ENCODE peak calls at places on chromosomes 11 and 22, in nine cellular contexts. U is GM03348; V is AG10803; S is stimulated activated CD8-positive, alpha-beta memory T cell treated with anti-CD3 and anti-CD28 coated beads, Interleukin-4, amount 100 ng/mL, for 1 hour; C is stimulated activated CD4-positive, alpha-beta T cell treated with anti-CD3 and anti-CD28 coated beads, Interleukin-4, amount 100 ng/mL, for 24 hours; X is effector CD4-positive, alpha-beta T cell; D is GM12864; N is AG09309; J is GOT3. L is an unnamed sample.

GRCh38 chr11:93477684-93478234 is 65.4 kb downstream of the SMCO4 start:
- DNase-seq in U (no peak), V (no peak), S (no peak), X (no peak), D (no peak), C (no peak), J (no peak), N (no peak), L (peak)

GRCh38 chr11:92141725-92142124 is 82.9 kb upstream of the FAT3 start:
- DNase-seq in V (no peak), D (no peak), N (no peak), U (no peak), S (no peak), C (no peak), X (no peak), J (no peak), L (no peak)

GRCh38 chr11:71146846-71147245 is 105.5 kb downstream of the SHANK2 start:
- DNase-seq in J (no peak), X (no peak), D (no peak), C (no peak), V (no peak), S (no peak), N (no peak), U (no peak), L (no peak)

GRCh38 chr11:44785856-44786606 is 59.3 kb downstream of the TSPAN18 start:
- DNase-seq in V (no peak), N (no peak), J (no peak), C (no peak), U (no peak), D (no peak), X (no peak), S (no peak), L (no peak)

GRCh38 chr22:28963362-28963761 is 80.0 kb downstream of the ZNRF3 start:
- DNase-seq in U (no peak), J (no peak), S (no peak), X (no peak), C (no peak), V (no peak), D (no peak), N (no peak), L (no peak)

GRCh38 chr11:68411501-68411991 is 49.0 kb upstream of the PPP6R3 start:
- DNase-seq in X (no peak), C (no peak), U (no peak), S (no peak), J (no peak), D (no peak), N (no peak), V (no peak), L (no peak)

GRCh38 chr11:43983221-43983795 is 40.9 kb downstream of the C11orf96 start:
- DNase-seq in C (no peak), U (no peak), D (no peak), J (no peak), X (no peak), S (no peak), V (no peak), N (no peak), L (no peak)

GRCh38 chr11:420911-421321 is 6.1 kb upstream of the SIGIRR start:
- DNase-seq in S (no peak), X (no peak), C (peak), U (no peak), J (no peak), N (no peak), D (no peak), V (no peak), L (no peak)

GRCh38 chr22:22460635-22461034 is 47.9 kb downstream of the ZNF280B start:
- DNase-seq in C (no peak), N (no peak), S (no peak), J (no peak), X (no peak), V (no peak), D (no peak), U (peak), L (no peak)

GRCh38 chr11:5719703-5720495 is 16.3 kb upstream of the OR56B1 start:
- DNase-seq in X (no peak), S (no peak), J (no peak), C (no peak), U (peak), V (peak), D (no peak), N (no peak), L (no peak)

GRCh38 chr11:69541501-69542313 is 60.2 kb downstream of the LINC01488 start:
- DNase-seq in N (no peak), C (no peak), S (no peak), V (peak), X (no peak), D (no peak), J (no peak), U (peak), L (peak)

GRCh38 chr22:45952553-45952952 is 24.4 kb downstream of the WNT7B start:
- DNase-seq in N (no peak), C (no peak), U (no peak), D (no peak), V (no peak), X (no peak), S (no peak), J (no peak), L (no peak)

GRCh38 chr11:65505434-65506315 is 6.8 kb downstream of the MALAT1 start:
- DNase-seq in J (no peak), X (no peak), N (no peak), U (no peak), C (no peak), S (no peak), D (no peak), V (peak), L (peak)

GRCh38 chr11:95923441-95923729 is 522 bp downstream of the MTMR2 start:
- DNase-seq in S (no peak), N (no peak), C (peak), D (no peak), U (no peak), X (no peak), V (no peak), J (no peak), L (no peak)

GRCh38 chr11:115462004-115462541 is 42.1 kb downstream of the CADM1 start:
- DNase-seq in V (no peak), S (no peak), X (no peak), U (no peak), N (no peak), J (no peak), D (no peak), C (no peak), L (no peak)

GRCh38 chr22:29009148-29009547 is 52.5 kb downstream of the C22orf31 start:
- DNase-seq in C (no peak), D (no peak), J (no peak), U (no peak), X (no peak), S (no peak), V (no peak), N (no peak), L (no peak)

GRCh38 chr11:46352063-46352841 is 5.0 kb downstream of the DGKZ start:
- DNase-seq in C (peak), J (no peak), U (peak), V (no peak), S (peak), X (peak), D (no peak), N (no peak), L (no peak)

GRCh38 chr11:35077709-35078695 is 61.0 kb upstream of the CD44 start:
- DNase-seq in N (peak), S (no peak), U (no peak), J (no peak), C (peak), X (peak), D (peak), V (peak), L (no peak)

GRCh38 chr22:45891021-45891421 is 85.9 kb downstream of the WNT7B start:
- DNase-seq in X (no peak), V (no peak), C (no peak), S (no peak), D (no peak), N (no peak), J (no peak), U (no peak), L (no peak)

GRCh38 chr22:17303840-17304779 is 65.2 kb upstream of the CECR2 start:
- DNase-seq in N (no peak), D (peak), X (peak), C (peak), J (no peak), V (no peak), U (no peak), S (no peak), L (no peak)

GRCh38 chr11:17472467-17472866 is 4.2 kb downstream of the ABCC8 start:
- DNase-seq in S (no peak), X (no peak), U (no peak), J (no peak), N (no peak), V (no peak), C (no peak), D (no peak), L (no peak)

GRCh38 chr22:17814084-17814483 is 39.8 kb upstream of the BID start:
- DNase-seq in U (no peak), N (no peak), V (no peak), J (no peak), S (no peak), D (no peak), C (no peak), X (no peak), L (no peak)

L was measured in fibroblast of gingiva.